ENCODE peak calls at places on chromosomes 13 and 19, in five cellular contexts. One of them, this sample, is unnamed.

GRCh38 chr13:103044054-103044453 is 22.2 kb downstream of the SLC10A2 start:
- DNase-seq in fibroblast of the aortic adventitia: no peak
- DNase-seq in AG10803: no peak
- DNase-seq in GM12865: no peak
- DNase-seq in astrocyte of the spinal cord: no peak
- DNase-seq in this sample: no peak

GRCh38 chr13:113634279-113635047 is 23.5 kb downstream of the ATP4B start:
- DNase-seq in astrocyte of the spinal cord: no peak
- DNase-seq in GM12865: no peak
- DNase-seq in AG10803: no peak
- DNase-seq in fibroblast of the aortic adventitia: no peak
- DNase-seq in this sample: no peak

GRCh38 chr19:34310494-34310981 is 54.5 kb upstream of the GPI start:
- DNase-seq in GM12865: no peak
- DNase-seq in astrocyte of the spinal cord: no peak
- DNase-seq in AG10803: no peak
- DNase-seq in fibroblast of the aortic adventitia: no peak
- DNase-seq in this sample: no peak

GRCh38 chr13:90700340-90700739 is 647.1 kb upstream of the MIR17HG start:
- DNase-seq in AG10803: no peak
- DNase-seq in GM12865: no peak
- DNase-seq in fibroblast of the aortic adventitia: no peak
- DNase-seq in astrocyte of the spinal cord: no peak
- DNase-seq in this sample: no peak

GRCh38 chr13:75360170-75360569 is 121.8 kb downstream of the TBC1D4 start:
- DNase-seq in astrocyte of the spinal cord: no peak
- DNase-seq in GM12865: no peak
- DNase-seq in AG10803: no peak
- DNase-seq in fibroblast of the aortic adventitia: no peak
- DNase-seq in this sample: no peak

GRCh38 chr19:13993554-13994308 is 12.4 kb downstream of the RFX1 start:
- DNase-seq in astrocyte of the spinal cord: no peak
- DNase-seq in AG10803: no peak
- DNase-seq in fibroblast of the aortic adventitia: no peak
- DNase-seq in GM12865: no peak
- DNase-seq in this sample: no peak

GRCh38 chr19:58575183-58576041 is 2.3 kb upstream of the MZF1 start:
- DNase-seq in astrocyte of the spinal cord: peak
- DNase-seq in GM12865: peak
- DNase-seq in fibroblast of the aortic adventitia: peak
- DNase-seq in AG10803: peak
- DNase-seq in this sample: peak

GRCh38 chr13:94195715-94196114 is 283.8 kb downstream of the DCT start:
- DNase-seq in astrocyte of the spinal cord: peak
- DNase-seq in GM12865: no peak
- DNase-seq in fibroblast of the aortic adventitia: peak
- DNase-seq in AG10803: peak
- DNase-seq in this sample: no peak

GRCh38 chr13:111216166-111216960 is 101.3 kb downstream of the ARHGEF7 start:
- DNase-seq in GM12865: peak
- DNase-seq in fibroblast of the aortic adventitia: peak
- DNase-seq in astrocyte of the spinal cord: peak
- DNase-seq in AG10803: no peak
- DNase-seq in this sample: peak

GRCh38 chr19:15424692-15425272 is 6.0 kb upstream of the AKAP8L start:
- DNase-seq in fibroblast of the aortic adventitia: no peak
- DNase-seq in astrocyte of the spinal cord: no peak
- DNase-seq in GM12865: no peak
- DNase-seq in AG10803: no peak
- DNase-seq in this sample: no peak

GRCh38 chr13:68628994-68629393 is 1398.9 kb upstream of the PCDH9 start:
- DNase-seq in astrocyte of the spinal cord: no peak
- DNase-seq in GM12865: no peak
- DNase-seq in AG10803: no peak
- DNase-seq in fibroblast of the aortic adventitia: no peak
- DNase-seq in this sample: no peak

GRCh38 chr19:12838182-12838890 is at the start of gene MAST1:
- DNase-seq in AG10803: no peak
- DNase-seq in astrocyte of the spinal cord: no peak
- DNase-seq in fibroblast of the aortic adventitia: no peak
- DNase-seq in GM12865: peak
- DNase-seq in this sample: peak

GRCh38 chr13:97107815-97108534 is 113.7 kb upstream of the OXGR1 start:
- DNase-seq in AG10803: no peak
- DNase-seq in fibroblast of the aortic adventitia: peak
- DNase-seq in GM12865: no peak
- DNase-seq in astrocyte of the spinal cord: no peak
- DNase-seq in this sample: no peak

GRCh38 chr19:43534811-43535761 is 2.1 kb downstream of the ZNF575 start:
- DNase-seq in AG10803: peak
- DNase-seq in astrocyte of the spinal cord: peak
- DNase-seq in fibroblast of the aortic adventitia: peak
- DNase-seq in GM12865: peak
- DNase-seq in this sample: peak

GRCh38 chr13:86563308-86563707 is 764.1 kb upstream of the SLITRK6 start:
- DNase-seq in fibroblast of the aortic adventitia: peak
- DNase-seq in astrocyte of the spinal cord: peak
- DNase-seq in AG10803: peak
- DNase-seq in GM12865: no peak
- DNase-seq in this sample: no peak

DNA sequence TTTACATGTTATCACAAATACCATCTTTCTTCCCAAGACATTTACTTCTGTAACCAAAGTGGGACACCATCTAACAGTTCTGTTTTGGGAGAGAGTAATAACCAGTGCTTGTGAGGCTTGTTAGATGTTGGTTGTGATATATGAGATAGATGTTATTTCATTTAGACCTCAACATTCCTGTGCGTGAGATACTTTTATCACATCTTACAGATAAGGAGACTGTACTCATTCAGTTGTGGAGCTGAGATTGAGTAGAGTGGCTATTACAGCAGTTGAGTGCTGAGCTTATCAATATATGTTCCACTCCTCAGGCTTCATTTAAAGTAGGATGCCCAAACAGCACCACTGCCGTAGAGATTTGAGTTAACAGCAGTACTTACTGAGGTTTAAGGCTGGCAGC is 43.1 kb downstream of the USPL1 start:
- DNase-seq in astrocyte of the spinal cord: no peak
- DNase-seq in GM12865: no peak
- DNase-seq in AG10803: no peak
- DNase-seq in fibroblast of the aortic adventitia: no peak
- DNase-seq in this sample: no peak
- TF ChIP-seq CTCF in astrocyte of the spinal cord: no peak
- TF ChIP-seq CTCF in GM12865: no peak
- TF ChIP-seq CTCF in AG10803: no peak
- TF ChIP-seq CTCF in fibroblast of the aortic adventitia: no peak
- TF ChIP-seq CTCF in this sample: no peak

GRCh38 chr19:49451430-49452181 is at the start of gene PIH1D1:
- DNase-seq in astrocyte of the spinal cord: peak
- DNase-seq in GM12865: peak
- DNase-seq in AG10803: peak
- DNase-seq in fibroblast of the aortic adventitia: peak
- DNase-seq in this sample: peak
- TF ChIP-seq CTCF in astrocyte of the spinal cord: peak
- TF ChIP-seq CTCF in GM12865: no peak
- TF ChIP-seq CTCF in AG10803: peak
- TF ChIP-seq CTCF in fibroblast of the aortic adventitia: peak
- TF ChIP-seq CTCF in this sample: no peak

GRCh38 chr19:23822735-23823134 is 64.0 kb upstream of the ZNF681 start:
- DNase-seq in AG10803: no peak
- DNase-seq in GM12865: no peak
- DNase-seq in fibroblast of the aortic adventitia: no peak
- DNase-seq in astrocyte of the spinal cord: no peak
- DNase-seq in this sample: no peak

DNA sequence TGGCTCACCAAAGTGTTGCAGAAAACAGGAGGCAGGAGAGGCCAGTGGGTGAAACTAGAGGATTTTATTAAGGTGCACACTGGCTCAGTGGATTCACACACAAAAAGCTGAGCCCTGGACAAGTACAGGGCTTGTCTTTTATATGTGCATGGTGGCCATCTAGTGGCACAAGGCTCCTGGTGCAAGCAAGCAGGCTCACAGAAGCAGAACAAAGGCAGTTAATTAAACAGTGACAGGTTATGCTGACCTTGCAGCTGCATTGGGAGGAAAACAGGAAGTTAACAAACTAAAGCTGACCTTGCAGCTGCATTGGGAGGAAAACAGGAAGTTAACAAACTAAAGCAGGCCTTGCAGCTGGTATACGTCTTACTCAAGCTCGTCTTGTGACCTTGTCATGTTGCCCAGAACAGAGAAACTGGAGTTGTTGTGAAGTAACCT is 65.3 kb upstream of the ZNF681 start:
- DNase-seq in AG10803: no peak
- DNase-seq in fibroblast of the aortic adventitia: no peak
- DNase-seq in astrocyte of the spinal cord: no peak
- DNase-seq in GM12865: peak
- DNase-seq in this sample: no peak
- TF ChIP-seq CTCF in AG10803: no peak
- TF ChIP-seq CTCF in fibroblast of the aortic adventitia: no peak
- TF ChIP-seq CTCF in astrocyte of the spinal cord: no peak
- TF ChIP-seq CTCF in GM12865: no peak
- TF ChIP-seq CTCF in this sample: no peak

GRCh38 chr19:54073829-54074228 is 7.3 kb downstream of the TARM1 start:
- DNase-seq in fibroblast of the aortic adventitia: no peak
- DNase-seq in GM12865: no peak
- DNase-seq in astrocyte of the spinal cord: no peak
- DNase-seq in AG10803: no peak
- DNase-seq in this sample: no peak

GRCh38 chr19:54074851-54075250 is 6.3 kb downstream of the TARM1 start:
- DNase-seq in astrocyte of the spinal cord: no peak
- DNase-seq in fibroblast of the aortic adventitia: no peak
- DNase-seq in GM12865: no peak
- DNase-seq in AG10803: no peak
- DNase-seq in this sample: no peak

GRCh38 chr19:54063350-54064078 is at the start of gene VSTM1:
- DNase-seq in astrocyte of the spinal cord: no peak
- DNase-seq in fibroblast of the aortic adventitia: no peak
- DNase-seq in GM12865: no peak
- DNase-seq in AG10803: no peak
- DNase-seq in this sample: no peak

DNA sequence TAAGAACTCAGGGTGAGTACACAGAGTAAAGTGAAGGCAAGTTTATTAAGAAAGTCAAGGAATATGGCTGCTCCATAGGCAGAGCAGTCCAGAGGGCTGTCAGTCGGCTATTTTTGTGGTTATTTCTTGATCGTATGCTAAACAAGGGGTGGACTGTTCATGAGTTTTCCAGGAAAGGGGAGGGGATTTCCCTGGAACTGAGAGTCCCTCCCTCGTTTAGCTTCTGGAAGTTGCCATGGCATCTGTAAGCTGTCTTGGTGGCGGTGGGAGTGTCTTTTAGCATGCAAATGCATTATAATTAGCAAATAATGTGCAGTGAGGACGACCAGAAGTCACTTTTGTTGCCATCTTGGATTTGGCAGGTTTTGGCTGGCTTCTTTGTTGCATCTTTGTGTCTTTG is 5.8 kb upstream of the VSTM1 start:
- DNase-seq in AG10803: no peak
- DNase-seq in fibroblast of the aortic adventitia: no peak
- DNase-seq in GM12865: no peak
- DNase-seq in astrocyte of the spinal cord: no peak
- DNase-seq in this sample: no peak
- TF ChIP-seq CTCF in AG10803: no peak
- TF ChIP-seq CTCF in fibroblast of the aortic adventitia: no peak
- TF ChIP-seq CTCF in GM12865: no peak
- TF ChIP-seq CTCF in astrocyte of the spinal cord: no peak
- TF ChIP-seq CTCF in this sample: no peak

GRCh38 chr13:24626449-24626848 is 53.8 kb upstream of the ATP12A start:
- DNase-seq in AG10803: no peak
- DNase-seq in fibroblast of the aortic adventitia: no peak
- DNase-seq in GM12865: no peak
- DNase-seq in astrocyte of the spinal cord: no peak
- DNase-seq in this sample: no peak

GRCh38 chr13:24625870-24626419 is 54.3 kb upstream of the ATP12A start:
- DNase-seq in GM12865: peak
- DNase-seq in AG10803: no peak
- DNase-seq in astrocyte of the spinal cord: no peak
- DNase-seq in fibroblast of the aortic adventitia: no peak
- DNase-seq in this sample: no peak

GRCh38 chr13:24627864-24628418 is 52.3 kb upstream of the ATP12A start:
- DNase-seq in AG10803: no peak
- DNase-seq in fibroblast of the aortic adventitia: no peak
- DNase-seq in GM12865: no peak
- DNase-seq in astrocyte of the spinal cord: no peak
- DNase-seq in this sample: no peak

GRCh38 chr13:24625324-24625723 is 54.9 kb upstream of the ATP12A start:
- DNase-seq in AG10803: no peak
- DNase-seq in fibroblast of the aortic adventitia: no peak
- DNase-seq in astrocyte of the spinal cord: no peak
- DNase-seq in GM12865: peak
- DNase-seq in this sample: no peak

DNA sequence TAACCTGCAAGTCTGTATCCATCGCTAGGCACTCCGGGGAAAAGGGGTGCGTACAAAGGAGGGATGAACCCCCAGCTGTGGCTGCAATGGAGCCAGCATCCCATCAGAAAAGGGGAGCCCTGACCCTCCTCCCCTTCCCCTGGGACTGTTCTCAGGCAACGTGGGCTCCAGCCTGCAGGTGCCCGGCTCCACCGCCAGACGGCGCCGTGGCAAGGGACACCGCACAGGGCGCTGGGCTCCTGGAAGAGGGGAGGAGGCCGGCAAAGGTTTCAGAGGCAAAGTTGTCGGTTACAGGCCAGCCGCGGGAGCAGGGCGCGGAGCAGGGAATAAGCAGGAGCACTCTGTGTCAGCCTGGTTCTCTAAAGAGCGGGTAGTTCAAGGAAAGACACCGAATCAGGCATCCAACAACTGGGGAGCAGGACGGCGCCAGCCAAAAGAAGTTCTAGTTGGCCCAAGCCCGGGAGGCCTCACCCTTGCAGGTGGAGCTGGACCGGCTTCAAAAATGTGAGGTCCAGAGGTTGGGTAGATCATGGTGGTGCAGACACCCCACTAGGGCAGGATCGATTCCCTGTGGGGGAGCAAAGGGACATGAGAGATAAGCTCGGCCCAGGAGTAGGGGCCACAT is 53.0 kb upstream of the ATP12A start:
- DNase-seq in astrocyte of the spinal cord: no peak
- DNase-seq in GM12865: no peak
- DNase-seq in AG10803: peak
- DNase-seq in fibroblast of the aortic adventitia: no peak
- DNase-seq in this sample: peak
- TF ChIP-seq CTCF in astrocyte of the spinal cord: peak
- TF ChIP-seq CTCF in GM12865: no peak
- TF ChIP-seq CTCF in AG10803: peak
- TF ChIP-seq CTCF in fibroblast of the aortic adventitia: peak
- TF ChIP-seq CTCF in this sample: peak

GRCh38 chr19:38718747-38719543 is 25.3 kb downstream of the CAPN12 start:
- DNase-seq in fibroblast of the aortic adventitia: peak
- DNase-seq in AG10803: peak
- DNase-seq in GM12865: no peak
- DNase-seq in astrocyte of the spinal cord: peak
- DNase-seq in this sample: no peak
- TF ChIP-seq CTCF in fibroblast of the aortic adventitia: peak
- TF ChIP-seq CTCF in AG10803: peak
- TF ChIP-seq CTCF in GM12865: no peak
- TF ChIP-seq CTCF in astrocyte of the spinal cord: peak
- TF ChIP-seq CTCF in this sample: peak

DNA sequence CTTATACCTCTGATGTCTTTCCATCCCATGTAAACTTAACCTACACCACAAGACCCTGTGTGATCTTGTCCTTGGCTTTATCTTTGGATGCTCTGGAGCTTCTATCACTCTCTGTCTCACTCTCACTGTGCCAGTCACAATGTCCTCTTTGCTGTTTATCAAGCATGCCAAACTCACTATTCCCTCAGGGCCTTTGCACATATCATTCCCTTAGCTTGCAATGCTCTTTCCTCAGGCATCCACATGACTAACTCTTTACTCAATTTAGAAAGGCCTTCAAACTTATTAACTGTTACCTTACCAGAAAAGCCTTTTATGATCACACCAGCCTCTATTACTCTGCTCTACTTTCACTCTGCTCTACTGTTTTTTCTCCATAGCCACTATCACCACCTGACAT is 354.1 kb downstream of the RFC3 start:
- DNase-seq in astrocyte of the spinal cord: no peak
- DNase-seq in fibroblast of the aortic adventitia: peak
- DNase-seq in AG10803: peak
- DNase-seq in GM12865: no peak
- DNase-seq in this sample: no peak
- TF ChIP-seq CTCF in astrocyte of the spinal cord: no peak
- TF ChIP-seq CTCF in fibroblast of the aortic adventitia: no peak
- TF ChIP-seq CTCF in AG10803: no peak
- TF ChIP-seq CTCF in GM12865: no peak
- TF ChIP-seq CTCF in this sample: no peak